ENCODE peak calls at places on chromosomes 2 and 18, in nine cellular contexts. W, P, B, M, U, E, H, J and R are unnamed samples.

GRCh38 chr2:205177505-205177904 is 504.8 kb upstream of the NRP2 start:
- DNase-seq in M (no peak), U (no peak), E (no peak), H (no peak), W (no peak), J (no peak), P (no peak), B (no peak), R (no peak)

GRCh38 chr2:204545861-204546773 is 842 bp downstream of the PARD3B start:
- DNase-seq in U (no peak), H (peak), E (no peak), J (no peak), W (no peak), M (peak), P (peak), B (no peak), R (no peak)

GRCh38 chr2:190695739-190696138 is 46.9 kb downstream of the NAB1 start:
- DNase-seq in E (no peak), J (no peak), M (no peak), W (no peak), P (no peak), B (no peak), U (no peak), H (no peak), R (no peak)

GRCh38 chr2:203842373-203842772 is 25.2 kb upstream of the CTLA4 start:
- DNase-seq in E (no peak), W (no peak), J (no peak), H (no peak), U (no peak), B (no peak), P (no peak), M (no peak), R (no peak)

GRCh38 chr2:58350484-58350883 is 109.4 kb upstream of the FANCL start:
- DNase-seq in U (no peak), B (no peak), E (no peak), J (no peak), M (no peak), H (no peak), P (no peak), W (no peak), R (no peak)

GRCh38 chr2:14915983-14916382 is 283.5 kb downstream of the LRATD1 start:
- DNase-seq in W (no peak), B (no peak), E (no peak), U (no peak), M (no peak), P (no peak), H (no peak), J (no peak), R (no peak)

GRCh38 chr2:236614566-236614965 is 44.9 kb downstream of the ACKR3 start:
- DNase-seq in M (no peak), J (no peak), E (no peak), U (no peak), B (no peak), H (no peak), P (no peak), W (no peak), R (no peak)

GRCh38 chr2:184174493-184175112 is 423.7 kb upstream of the ZNF804A start:
- DNase-seq in B (no peak), M (no peak), P (no peak), J (no peak), U (no peak), W (no peak), E (no peak), H (no peak), R (no peak)

GRCh38 chr2:237410949-237411635 is 2.9 kb downstream of the COL6A3 start:
- DNase-seq in U (no peak), M (no peak), W (no peak), P (no peak), H (no peak), J (no peak), B (no peak), E (no peak), R (no peak)

GRCh38 chr2:47323822-47324171 is 79.2 kb upstream of the MSH2 start:
- DNase-seq in W (no peak), E (no peak), H (no peak), J (no peak), P (no peak), B (no peak), M (no peak), U (no peak), R (no peak)

GRCh38 chr2:65922794-65923193 is 490.4 kb upstream of the SPRED2 start:
- DNase-seq in H (no peak), W (no peak), P (no peak), B (no peak), J (no peak), U (no peak), E (no peak), M (no peak), R (no peak)

GRCh38 chr2:197204855-197205254 is 105.7 kb downstream of the ANKRD44 start:
- DNase-seq in E (no peak), U (no peak), P (no peak), M (no peak), H (no peak), W (no peak), B (no peak), J (no peak), R (no peak)

GRCh38 chr2:68971591-68972231 is 2.7 kb upstream of the GKN1 start:
- DNase-seq in P (no peak), M (peak), B (no peak), E (no peak), H (no peak), W (no peak), J (no peak), U (no peak), R (no peak)

GRCh38 chr18:62576858-62577512 is 54.2 kb downstream of the ZCCHC2 start:
- DNase-seq in M (no peak), U (no peak), J (no peak), H (no peak), E (no peak), P (no peak), W (no peak), B (no peak), R (peak)